ENCODE peak calls at places on chromosomes 12 and 14, in eight cellular contexts. M is HT1080, U is cardiac muscle cell, P is left colon, T is endothelial cell of umbilical vein, Z is stomach, J is LoVo, S is H54. X is an unnamed sample.

GRCh38 chr14:79051009-79051710 is 881.0 kb downstream of the NRXN3 start:
- DNase-seq in M (peak), U (no peak), P (no peak), T (no peak), Z (no peak), J (no peak), S (no peak), X (no peak)

GRCh38 chr14:94461526-94462218 is 9.1 kb upstream of the SERPINA11 start:
- DNase-seq in M (no peak), U (no peak), P (no peak), T (no peak), Z (no peak), J (no peak), S (no peak), X (no peak)

GRCh38 chr14:96011609-96012008 is 27.6 kb upstream of the C14orf132 start:
- DNase-seq in M (no peak), U (no peak), P (no peak), T (no peak), Z (no peak), J (no peak), S (no peak), X (no peak)

GRCh38 chr14:35898217-35898775 is 72.2 kb downstream of the BRMS1L start:
- DNase-seq in M (no peak), U (no peak), P (no peak), T (no peak), Z (no peak), J (no peak), S (no peak), X (no peak)

GRCh38 chr14:93090826-93091583 is 24.7 kb downstream of the ITPK1 start:
- DNase-seq in M (no peak), U (peak), P (no peak), T (no peak), Z (no peak), J (no peak), S (no peak), X (no peak)

GRCh38 chr14:75399819-75400678 is 27.8 kb upstream of the JDP2 start:
- DNase-seq in M (peak), U (peak), P (peak), T (peak), Z (peak), J (peak), S (peak), X (peak)

GRCh38 chr14:21723431-21724045 is 49.9 kb upstream of the OR4E1 start:
- DNase-seq in M (peak), U (peak), P (peak), T (no peak), Z (no peak), J (no peak), S (peak), X (peak)

GRCh38 chr14:45104571-45104970 is 20.7 kb downstream of the PRPF39 start:
- DNase-seq in M (no peak), U (no peak), P (no peak), T (no peak), Z (no peak), J (no peak), S (no peak), X (no peak)

GRCh38 chr12:23055004-23055403 is 430.0 kb downstream of the ETNK1 start:
- DNase-seq in M (peak), U (peak), P (peak), T (peak), Z (no peak), J (peak), S (no peak), X (peak)

GRCh38 chr14:74985028-74985310 is 17.8 kb upstream of the EIF2B2 start:
- DNase-seq in M (no peak), U (no peak), P (no peak), T (no peak), Z (no peak), J (no peak), S (no peak), X (no peak)

GRCh38 chr14:31927348-31927826 is 149.7 kb upstream of the ARHGAP5 start:
- DNase-seq in M (peak), U (peak), P (no peak), T (peak), Z (no peak), J (no peak), S (peak), X (peak)

GRCh38 chr12:6211421-6211869 is 11.2 kb downstream of the CD9 start:
- DNase-seq in M (no peak), U (no peak), P (no peak), T (no peak), Z (no peak), J (no peak), S (no peak), X (no peak)

GRCh38 chr12:96465896-96466295 is 23.5 kb upstream of the CFAP54 start:
- DNase-seq in M (no peak), U (no peak), P (no peak), T (no peak), Z (no peak), J (no peak), S (no peak), X (no peak)

GRCh38 chr14:22650960-22651521 is 6.9 kb upstream of the OR6J1 start:
- DNase-seq in M (peak), U (peak), P (no peak), T (no peak), Z (no peak), J (no peak), S (no peak), X (peak)

GRCh38 chr12:31578632-31579031 is 12.3 kb downstream of the DENND5B start:
- DNase-seq in M (no peak), U (no peak), P (no peak), T (peak), Z (no peak), J (no peak), S (no peak), X (no peak)

GRCh38 chr14:75088566-75089373 is 19.3 kb downstream of the ZC2HC1C start:
- DNase-seq in M (peak), U (peak), P (peak), T (peak), Z (peak), J (peak), S (peak), X (peak)

GRCh38 chr12:92942905-92943304 is 13.8 kb upstream of the EEA1 start:
- DNase-seq in M (peak), U (peak), P (no peak), T (no peak), Z (no peak), J (no peak), S (no peak), X (peak)

GRCh38 chr14:62117010-62117717 is 354.9 kb downstream of the SNAPC1 start:
- DNase-seq in M (no peak), U (peak), P (peak), T (peak), Z (peak), J (no peak), S (no peak), X (peak)

GRCh38 chr12:89481218-89481914 is 43.2 kb downstream of the GALNT4 start:
- DNase-seq in M (no peak), U (peak), P (no peak), T (no peak), Z (no peak), J (no peak), S (no peak), X (no peak)

GRCh38 chr12:21710944-21711343 is 53.3 kb upstream of the LDHB start:
- DNase-seq in M (no peak), U (peak), P (no peak), T (no peak), Z (no peak), J (peak), S (no peak), X (no peak)

GRCh38 chr12:27237790-27238771 is 6.0 kb upstream of the STK38L start:
- DNase-seq in M (no peak), U (peak), P (no peak), T (no peak), Z (no peak), J (no peak), S (no peak), X (no peak)

GRCh38 chr12:30914986-30915591 is 11.5 kb upstream of the TSPAN11 start:
- DNase-seq in M (no peak), U (no peak), P (no peak), T (peak), Z (no peak), J (no peak), S (no peak), X (no peak)

GRCh38 chr12:59115995-59116394 is 195.7 kb upstream of the LRIG3 start:
- DNase-seq in M (no peak), U (no peak), P (no peak), T (peak), Z (no peak), J (no peak), S (no peak), X (no peak)

GRCh38 chr12:57118711-57119271 is 7.6 kb upstream of the STAT6 start:
- DNase-seq in M (peak), U (no peak), P (no peak), T (no peak), Z (no peak), J (no peak), S (no peak), X (no peak)

GRCh38 chr12:78696267-78696666 is 168.3 kb upstream of the SYT1 start:
- DNase-seq in M (no peak), U (no peak), P (no peak), T (no peak), Z (no peak), J (no peak), S (no peak), X (no peak)

GRCh38 chr14:80955434-80955939 is at the start of gene TSHR:
- DNase-seq in M (no peak), U (peak), P (peak), T (no peak), Z (no peak), J (no peak), S (no peak), X (no peak)

GRCh38 chr14:69657961-69658360 is 46.6 kb downstream of the SUSD6 start:
- DNase-seq in M (peak), U (peak), P (peak), T (no peak), Z (peak), J (peak), S (no peak), X (no peak)

GRCh38 chr14:29925736-29926135 is 1.9 kb downstream of the PRKD1 start:
- DNase-seq in M (no peak), U (peak), P (no peak), T (no peak), Z (no peak), J (no peak), S (no peak), X (no peak)

GRCh38 chr12:53518381-53518780 is 11.1 kb upstream of the NPFF start:
- DNase-seq in M (peak), U (peak), P (no peak), T (no peak), Z (no peak), J (no peak), S (no peak), X (peak)

GRCh38 chr12:128578045-128578444 is 245.7 kb downstream of the SLC15A4 start:
- DNase-seq in M (no peak), U (no peak), P (no peak), T (no peak), Z (no peak), J (no peak), S (no peak), X (peak)

GRCh38 chr12:31324845-31325523 is 966 bp downstream of the SINHCAF start:
- DNase-seq in M (peak), U (peak), P (peak), T (peak), Z (peak), J (peak), S (peak), X (peak)

GRCh38 chr14:68363841-68364711 is 428.8 kb downstream of the ZFP36L1 start:
- DNase-seq in M (peak), U (peak), P (peak), T (peak), Z (no peak), J (no peak), S (no peak), X (peak)

GRCh38 chr14:101219896-101220703 is 316.6 kb upstream of the RTL1 start:
- DNase-seq in M (no peak), U (no peak), P (no peak), T (no peak), Z (peak), J (no peak), S (no peak), X (no peak)

GRCh38 chr12:52975820-52976573 is 27.1 kb downstream of the KRT18 start:
- DNase-seq in M (peak), U (peak), P (peak), T (peak), Z (peak), J (peak), S (no peak), X (peak)

GRCh38 chr14:62759796-62760195 is 285.5 kb downstream of the KCNH5 start:
- DNase-seq in M (no peak), U (no peak), P (no peak), T (no peak), Z (no peak), J (no peak), S (no peak), X (no peak)

X was measured in A673.